ENCODE peak calls at places on chromosomes 7 and 10, in five cellular contexts. D is Kasumi-1; G is GM12891; N is CD8-positive, alpha-beta T cell; Y is HFF-Myc. X is an unnamed sample.

GRCh38 chr10:60044221-60044620 is 137.9 kb upstream of the CCDC6 start:
- DNase-seq in D (no peak), G (no peak), N (no peak), Y (no peak), X (no peak)

GRCh38 chr10:45080321-45080720 is 79.6 kb downstream of the ZNF22 start:
- DNase-seq in D (no peak), G (no peak), N (no peak), Y (no peak), X (no peak)

GRCh38 chr7:35418716-35419425 is 165.0 kb upstream of the TBX20 start:
- DNase-seq in D (no peak), G (no peak), N (no peak), Y (no peak), X (no peak)

GRCh38 chr7:55363386-55364170 is 1.6 kb upstream of the LANCL2 start:
- DNase-seq in D (no peak), G (no peak), N (no peak), Y (no peak), X (no peak)

GRCh38 chr7:56051339-56052191 is at the start of the genes CCT6A and PSPH:
- DNase-seq in D (peak), G (peak), N (peak), Y (peak), X (peak)

GRCh38 chr10:10831085-10831484 is 186.6 kb upstream of the CELF2 start:
- DNase-seq in D (no peak), G (no peak), N (no peak), Y (peak), X (peak)

GRCh38 chr7:4200546-4201094 is 481.5 kb upstream of the FOXK1 start:
- DNase-seq in D (no peak), G (no peak), N (no peak), Y (no peak), X (no peak)

GRCh38 chr7:87344446-87344845 is 1.0 kb upstream of the CROT start:
- DNase-seq in D (no peak), G (no peak), N (no peak), Y (no peak), X (no peak)

GRCh38 chr7:65438593-65438992 is 64.9 kb downstream of the ZNF92 start:
- DNase-seq in D (no peak), G (no peak), N (no peak), Y (peak), X (peak)

GRCh38 chr7:98051118-98051744 is 55.4 kb upstream of the LMTK2 start:
- DNase-seq in D (no peak), G (peak), N (peak), Y (no peak), X (no peak)

GRCh38 chr7:77455334-77455733 is 39.2 kb upstream of the GSAP start:
- DNase-seq in D (no peak), G (no peak), N (no peak), Y (peak), X (peak)

GRCh38 chr7:81745706-81746105 is 24.1 kb downstream of the HGF start:
- DNase-seq in D (no peak), G (no peak), N (no peak), Y (no peak), X (no peak)

GRCh38 chr7:83677180-83677866 is 28.4 kb upstream of the SEMA3E start:
- DNase-seq in D (peak), G (no peak), N (no peak), Y (peak), X (peak)

GRCh38 chr7:39700932-39701331 is 77.6 kb downstream of the RALA start:
- DNase-seq in D (peak), G (no peak), N (no peak), Y (no peak), X (no peak)

GRCh38 chr7:98659746-98660145 is 42.7 kb downstream of the NPTX2 start:
- DNase-seq in D (no peak), G (no peak), N (no peak), Y (no peak), X (no peak)

GRCh38 chr7:100546129-100546867 is 7.3 kb downstream of the AGFG2 start:
- DNase-seq in D (no peak), G (no peak), N (no peak), Y (no peak), X (no peak)

GRCh38 chr10:69498711-69499471 is 47.6 kb downstream of the TSPAN15 start:
- DNase-seq in D (no peak), G (no peak), N (no peak), Y (no peak), X (no peak)

GRCh38 chr7:23458044-23458443 is 12.2 kb downstream of the IGF2BP3 start:
- DNase-seq in D (no peak), G (no peak), N (no peak), Y (no peak), X (no peak)

GRCh38 chr7:1137517-1138167 is 22.4 kb downstream of the ZFAND2A start:
- DNase-seq in D (no peak), G (no peak), N (no peak), Y (no peak), X (no peak)

GRCh38 chr10:75165684-75166622 is 44.6 kb upstream of the VDAC2 start:
- DNase-seq in D (peak), G (peak), N (no peak), Y (no peak), X (no peak)

GRCh38 chr7:74318043-74318442 is 28.8 kb downstream of the CLIP2 start:
- DNase-seq in D (no peak), G (no peak), N (no peak), Y (no peak), X (no peak)

GRCh38 chr7:45267262-45267661 is 109.7 kb downstream of the RAMP3 start:
- DNase-seq in D (no peak), G (no peak), N (no peak), Y (no peak), X (no peak)

GRCh38 chr7:131431289-131431688 is 103.6 kb downstream of the MKLN1 start:
- DNase-seq in D (no peak), G (no peak), N (no peak), Y (no peak), X (no peak)

GRCh38 chr7:36264123-36264916 is 111.3 kb downstream of the EEPD1 start:
- DNase-seq in D (peak), G (no peak), N (no peak), Y (no peak), X (no peak)

GRCh38 chr10:76973515-76974289 is 663.9 kb downstream of the KCNMA1 start:
- DNase-seq in D (no peak), G (no peak), N (no peak), Y (peak), X (peak)

GRCh38 chr7:115289966-115290365 is 368.1 kb downstream of the MDFIC start:
- DNase-seq in D (no peak), G (no peak), N (no peak), Y (no peak), X (no peak)

GRCh38 chr7:153445641-153446040 is 606.6 kb upstream of the DPP6 start:
- DNase-seq in D (no peak), G (no peak), N (no peak), Y (no peak), X (no peak)

GRCh38 chr7:66099551-66100407 is 14.9 kb upstream of the CRCP start:
- DNase-seq in D (peak), G (no peak), N (no peak), Y (no peak), X (peak)

GRCh38 chr10:62171791-62172190 is 96.9 kb downstream of the RTKN2 start:
- DNase-seq in D (no peak), G (no peak), N (no peak), Y (peak), X (no peak)

GRCh38 chr10:58436071-58436470 is 50.9 kb downstream of the TFAM start:
- DNase-seq in D (no peak), G (no peak), N (no peak), Y (no peak), X (no peak)

GRCh38 chr7:24836084-24836483 is 78.8 kb upstream of the GSDME start:
- DNase-seq in D (peak), G (no peak), N (no peak), Y (no peak), X (no peak)

GRCh38 chr10:5746197-5746596 is 61.6 kb downstream of the TASOR2 start:
- DNase-seq in D (no peak), G (no peak), N (no peak), Y (no peak), X (no peak)

GRCh38 chr10:29257106-29257783 is 31.6 kb upstream of the LYZL1 start:
- DNase-seq in D (no peak), G (no peak), N (no peak), Y (peak), X (no peak)